ENCODE peak calls at places on chromosomes 12 and 14, in six cellular contexts. One of them, this sample, is unnamed.

GRCh38 chr14:54490448-54490805 is 1.6 kb upstream of the GMFB start:
- DNase-seq in GM12891: no peak
- DNase-seq in HepG2: no peak
- DNase-seq in H1: no peak
- DNase-seq in K562: no peak
- DNase-seq in GM12878: no peak
- DNase-seq in this sample: no peak

GRCh38 chr12:5720405-5721045 is 224.5 kb downstream of the ANO2 start:
- DNase-seq in H1: no peak
- DNase-seq in HepG2: no peak
- DNase-seq in GM12891: no peak
- DNase-seq in K562: no peak
- DNase-seq in GM12878: no peak
- DNase-seq in this sample: no peak

GRCh38 chr12:52613363-52614030 is 4.9 kb downstream of the KRT73 start:
- DNase-seq in GM12891: no peak
- DNase-seq in K562: no peak
- DNase-seq in H1: peak
- DNase-seq in GM12878: no peak
- DNase-seq in HepG2: no peak
- DNase-seq in this sample: no peak

GRCh38 chr12:105218434-105218833 is 17.5 kb downstream of the APPL2 start:
- DNase-seq in GM12891: no peak
- DNase-seq in H1: no peak
- DNase-seq in GM12878: no peak
- DNase-seq in K562: no peak
- DNase-seq in HepG2: no peak
- DNase-seq in this sample: no peak

GRCh38 chr12:16523570-16524331 is 82.2 kb downstream of the LMO3 start:
- DNase-seq in GM12878: no peak
- DNase-seq in GM12891: no peak
- DNase-seq in K562: no peak
- DNase-seq in HepG2: no peak
- DNase-seq in H1: no peak
- DNase-seq in this sample: no peak

GRCh38 chr12:62006076-62006732 is 254.0 kb upstream of the USP15 start:
- DNase-seq in GM12891: peak
- DNase-seq in HepG2: peak
- DNase-seq in GM12878: no peak
- DNase-seq in K562: peak
- DNase-seq in H1: no peak
- DNase-seq in this sample: peak

GRCh38 chr12:106493531-106493930 is 89.3 kb upstream of the RFX4 start:
- DNase-seq in K562: no peak
- DNase-seq in HepG2: peak
- DNase-seq in GM12878: no peak
- DNase-seq in H1: no peak
- DNase-seq in GM12891: no peak
- DNase-seq in this sample: no peak

GRCh38 chr14:72565200-72565599 is 328.7 kb downstream of the DPF3 start:
- DNase-seq in GM12878: no peak
- DNase-seq in K562: no peak
- DNase-seq in HepG2: no peak
- DNase-seq in GM12891: no peak
- DNase-seq in H1: no peak
- DNase-seq in this sample: no peak

GRCh38 chr12:6426882-6427671 is 17.7 kb upstream of the CD27 start:
- DNase-seq in K562: no peak
- DNase-seq in GM12878: peak
- DNase-seq in H1: no peak
- DNase-seq in GM12891: no peak
- DNase-seq in HepG2: no peak
- DNase-seq in this sample: peak

GRCh38 chr14:89699076-89699475 is 255.5 kb downstream of the EFCAB11 start:
- DNase-seq in K562: no peak
- DNase-seq in H1: no peak
- DNase-seq in GM12891: no peak
- DNase-seq in HepG2: no peak
- DNase-seq in GM12878: no peak
- DNase-seq in this sample: no peak

GRCh38 chr12:26017484-26018211 is 59.2 kb downstream of the RASSF8 start:
- DNase-seq in H1: peak
- DNase-seq in GM12878: no peak
- DNase-seq in HepG2: peak
- DNase-seq in K562: no peak
- DNase-seq in GM12891: no peak
- DNase-seq in this sample: no peak

GRCh38 chr14:92726135-92726932 is 22.1 kb downstream of the LGMN start:
- DNase-seq in H1: no peak
- DNase-seq in GM12891: no peak
- DNase-seq in GM12878: no peak
- DNase-seq in HepG2: no peak
- DNase-seq in K562: peak
- DNase-seq in this sample: no peak

GRCh38 chr14:23321572-23322547 is 603 bp downstream of the PABPN1 start:
- DNase-seq in GM12878: no peak
- DNase-seq in GM12891: no peak
- DNase-seq in HepG2: peak
- DNase-seq in H1: peak
- DNase-seq in K562: peak
- DNase-seq in this sample: peak

GRCh38 chr14:23319746-23320583 is 1.3 kb upstream of the PABPN1 start:
- DNase-seq in K562: no peak
- DNase-seq in H1: peak
- DNase-seq in GM12891: no peak
- DNase-seq in HepG2: no peak
- DNase-seq in GM12878: no peak
- DNase-seq in this sample: no peak

GRCh38 chr14:23322568-23323517 is 1.6 kb downstream of the PABPN1 start:
- DNase-seq in GM12878: no peak
- DNase-seq in HepG2: no peak
- DNase-seq in GM12891: no peak
- DNase-seq in K562: no peak
- DNase-seq in H1: no peak
- DNase-seq in this sample: no peak

GRCh38 chr14:23323838-23324454 is 2.7 kb downstream of the PABPN1 start:
- DNase-seq in K562: no peak
- DNase-seq in GM12878: no peak
- DNase-seq in GM12891: no peak
- DNase-seq in H1: peak
- DNase-seq in HepG2: no peak
- DNase-seq in this sample: no peak

DNA sequence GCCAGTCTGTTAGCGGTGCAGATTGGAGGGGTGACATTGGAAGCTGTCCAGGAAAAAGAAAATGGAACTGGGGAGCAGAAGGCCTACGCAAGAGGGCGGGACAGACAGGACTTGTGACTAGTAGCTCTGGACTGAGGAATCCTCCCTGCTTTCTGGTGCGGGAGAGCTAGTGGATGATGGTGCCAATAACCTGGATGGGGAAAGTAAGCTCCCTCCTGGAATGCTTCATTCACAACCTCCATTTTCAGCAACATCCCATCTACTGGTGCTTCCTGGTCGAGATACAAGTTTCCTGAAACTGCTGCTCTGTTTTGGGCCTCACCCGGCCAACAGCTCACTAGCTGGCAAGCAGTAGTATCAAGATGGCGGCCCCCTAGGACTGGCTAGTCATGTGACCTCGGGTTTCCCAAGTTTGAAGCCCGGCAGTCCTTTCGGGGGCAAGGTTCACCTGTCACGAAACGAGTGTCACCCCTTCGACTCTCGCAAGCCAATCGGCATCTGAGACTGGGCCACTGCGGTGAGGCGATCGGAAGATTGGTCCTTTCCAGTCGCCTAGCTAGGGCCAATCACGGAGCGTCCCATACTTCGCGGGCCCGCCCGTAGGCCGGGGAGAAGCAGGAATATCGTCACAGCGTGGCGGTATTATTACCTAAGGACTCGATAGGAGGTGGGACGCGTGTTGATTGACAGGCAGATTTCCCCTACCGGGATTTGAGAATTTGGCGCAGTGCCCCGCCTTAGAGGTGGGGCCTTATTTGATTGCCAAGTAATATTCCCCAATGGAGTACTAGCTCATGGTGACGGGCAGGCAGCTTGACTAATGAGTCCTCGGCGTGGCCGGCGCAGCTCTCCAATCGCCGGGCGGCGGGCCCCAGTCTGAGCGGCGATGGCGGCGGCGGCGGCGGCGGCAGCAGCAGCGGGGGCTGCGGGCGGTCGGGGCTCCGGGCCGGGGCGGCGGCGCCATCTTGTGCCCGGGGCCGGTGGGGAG is at the start of gene PABPN1:
- DNase-seq in H1: peak
- DNase-seq in HepG2: peak
- DNase-seq in GM12891: peak
- DNase-seq in GM12878: peak
- DNase-seq in K562: peak
- DNase-seq in this sample: peak
- TF ChIP-seq POLR2A in H1: peak
- TF ChIP-seq POLR2A in HepG2: peak
- TF ChIP-seq POLR2A in GM12891: peak
- TF ChIP-seq POLR2A in GM12878: peak
- TF ChIP-seq POLR2A in K562: peak
- TF ChIP-seq POLR2A in this sample: peak

GRCh38 chr14:65019944-65020566 is 33.4 kb downstream of the FNTB start:
- DNase-seq in GM12891: no peak
- DNase-seq in GM12878: no peak
- DNase-seq in H1: no peak
- DNase-seq in K562: peak
- DNase-seq in HepG2: peak
- DNase-seq in this sample: no peak
- TF ChIP-seq TAF1 in GM12891: no peak
- TF ChIP-seq TAF1 in GM12878: no peak
- TF ChIP-seq TAF1 in H1: no peak
- TF ChIP-seq TAF1 in K562: no peak
- TF ChIP-seq TAF1 in HepG2: no peak
- TF ChIP-seq TAF1 in this sample: no peak

GRCh38 chr12:113756609-113757008 is 209.5 kb downstream of the RBM19 start:
- DNase-seq in GM12878: no peak
- DNase-seq in K562: no peak
- DNase-seq in HepG2: no peak
- DNase-seq in GM12891: no peak
- DNase-seq in H1: no peak
- DNase-seq in this sample: no peak
- TF ChIP-seq POLR2A in GM12878: no peak
- TF ChIP-seq POLR2A in K562: no peak
- TF ChIP-seq POLR2A in HepG2: no peak
- TF ChIP-seq POLR2A in GM12891: no peak
- TF ChIP-seq POLR2A in H1: no peak
- TF ChIP-seq POLR2A in this sample: no peak

GRCh38 chr14:71230897-71231296 is 323.6 kb downstream of the PCNX1 start:
- DNase-seq in GM12878: no peak
- DNase-seq in K562: no peak
- DNase-seq in HepG2: no peak
- DNase-seq in H1: peak
- DNase-seq in GM12891: no peak
- DNase-seq in this sample: no peak

GRCh38 chr14:71232506-71232905 is 325.2 kb downstream of the PCNX1 start:
- DNase-seq in HepG2: no peak
- DNase-seq in K562: no peak
- DNase-seq in H1: no peak
- DNase-seq in GM12891: no peak
- DNase-seq in GM12878: no peak
- DNase-seq in this sample: no peak

GRCh38 chr14:71228711-71229110 is 321.5 kb downstream of the PCNX1 start:
- DNase-seq in GM12891: no peak
- DNase-seq in K562: no peak
- DNase-seq in GM12878: no peak
- DNase-seq in HepG2: peak
- DNase-seq in H1: no peak
- DNase-seq in this sample: no peak

GRCh38 chr14:71229875-71230274 is 322.6 kb downstream of the PCNX1 start:
- DNase-seq in K562: no peak
- DNase-seq in GM12878: no peak
- DNase-seq in H1: no peak
- DNase-seq in HepG2: no peak
- DNase-seq in GM12891: no peak
- DNase-seq in this sample: no peak

GRCh38 chr14:71231521-71232393 is 324.5 kb downstream of the PCNX1 start:
- DNase-seq in GM12878: peak
- DNase-seq in GM12891: peak
- DNase-seq in H1: peak
- DNase-seq in K562: peak
- DNase-seq in HepG2: no peak
- DNase-seq in this sample: peak
- TF ChIP-seq TAF1 in GM12878: no peak
- TF ChIP-seq TAF1 in GM12891: no peak
- TF ChIP-seq TAF1 in H1: no peak
- TF ChIP-seq TAF1 in K562: no peak
- TF ChIP-seq TAF1 in HepG2: no peak
- TF ChIP-seq TAF1 in this sample: no peak

DNA sequence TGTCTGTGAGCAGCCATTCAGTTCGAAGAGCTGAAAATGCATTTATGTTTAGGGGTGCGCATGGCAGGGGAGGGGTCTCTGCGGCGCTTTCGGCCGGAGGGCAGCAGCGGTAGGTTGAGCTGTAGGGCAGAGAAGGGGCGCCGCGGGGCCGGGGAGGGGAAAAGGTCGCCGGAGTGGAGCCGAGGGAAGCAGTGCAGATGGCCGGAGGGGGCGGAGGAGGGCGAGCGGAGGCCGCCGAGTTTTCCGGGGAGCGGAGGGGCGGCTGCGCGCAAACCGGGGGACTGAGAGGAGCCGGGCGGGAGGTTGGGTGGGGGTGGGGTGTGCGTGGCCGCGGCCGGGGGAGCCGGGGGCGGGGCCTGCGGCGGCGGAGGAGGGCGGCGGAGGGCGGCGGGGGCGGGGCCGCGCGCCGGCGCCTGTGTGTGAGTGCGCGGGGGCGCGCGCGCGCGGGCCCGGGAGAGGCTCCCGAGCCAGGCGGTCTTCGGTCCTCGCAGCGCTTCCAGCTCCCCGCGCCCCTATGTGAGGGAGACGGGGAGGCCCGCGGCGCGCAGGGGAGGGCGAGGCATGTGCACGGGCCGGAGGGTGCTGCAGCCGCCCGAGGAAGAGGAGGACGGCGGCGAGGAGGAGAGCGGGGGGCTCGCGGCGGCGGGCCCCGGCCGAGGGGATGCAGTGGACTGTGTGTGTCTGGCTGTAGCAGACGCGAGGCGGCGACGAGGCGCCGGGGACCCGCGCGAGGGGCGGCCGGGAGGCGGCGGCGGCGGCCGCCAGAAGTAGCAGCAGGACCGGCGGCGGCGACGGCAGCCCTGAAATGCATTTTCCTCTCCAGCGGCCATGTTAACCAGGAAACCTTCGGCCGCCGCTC is at the start of gene DYRK2:
- DNase-seq in HepG2: peak
- DNase-seq in GM12891: peak
- DNase-seq in H1: peak
- DNase-seq in K562: peak
- DNase-seq in GM12878: no peak
- DNase-seq in this sample: peak
- TF ChIP-seq POLR2A in HepG2: peak
- TF ChIP-seq POLR2A in GM12891: peak
- TF ChIP-seq POLR2A in H1: peak
- TF ChIP-seq POLR2A in K562: peak
- TF ChIP-seq POLR2A in GM12878: peak
- TF ChIP-seq POLR2A in this sample: peak

GRCh38 chr12:69837191-69838085 is 12.4 kb downstream of the MYRFL start:
- DNase-seq in H1: no peak
- DNase-seq in HepG2: peak
- DNase-seq in GM12878: no peak
- DNase-seq in GM12891: no peak
- DNase-seq in K562: no peak
- DNase-seq in this sample: no peak
- TF ChIP-seq TAF1 in H1: no peak
- TF ChIP-seq TAF1 in HepG2: no peak
- TF ChIP-seq TAF1 in GM12878: no peak
- TF ChIP-seq TAF1 in GM12891: no peak
- TF ChIP-seq TAF1 in K562: no peak
- TF ChIP-seq TAF1 in this sample: no peak